ENCODE peak calls at places on chromosomes 2 and 18, in six cellular contexts. M, H, I, A, K and Q are unnamed samples.

GRCh38 chr2:78024991-78025390 is 502.8 kb upstream of the LRRTM4 start:
- DNase-seq in H (no peak), A (no peak), K (no peak), I (no peak), M (no peak), Q (no peak)

GRCh38 chr18:12599543-12599942 is 58.4 kb downstream of the SPIRE1 start:
- DNase-seq in I (no peak), K (no peak), M (no peak), A (no peak), H (no peak), Q (no peak)

GRCh38 chr2:116477229-116477628 is 1337.3 kb upstream of the DDX18 start:
- DNase-seq in I (no peak), H (no peak), A (no peak), K (no peak), M (no peak), Q (no peak)

GRCh38 chr2:134823431-134823830 is 15.0 kb upstream of the ACMSD start:
- DNase-seq in A (no peak), M (no peak), I (no peak), H (no peak), K (no peak), Q (no peak)

GRCh38 chr2:159755788-159756187 is 42.2 kb downstream of the CD302 start:
- DNase-seq in I (no peak), H (no peak), K (peak), A (no peak), M (no peak), Q (no peak)

GRCh38 chr2:45843136-45843535 is 191.7 kb downstream of the PRKCE start:
- DNase-seq in M (no peak), I (no peak), K (no peak), A (no peak), H (peak), Q (no peak)

GRCh38 chr2:239721991-239722759 is 303.0 kb downstream of the NDUFA10 start:
- DNase-seq in H (no peak), A (no peak), K (no peak), I (peak), M (no peak), Q (peak)

GRCh38 chr2:2860583-2861300 is 516.9 kb downstream of the EIPR1 start:
- DNase-seq in H (no peak), K (no peak), I (no peak), M (no peak), A (no peak), Q (no peak)

GRCh38 chr2:130358420-130359350 is 2.8 kb downstream of the PTPN18 start:
- DNase-seq in M (no peak), H (no peak), I (no peak), K (no peak), A (no peak), Q (no peak)

GRCh38 chr2:237410949-237411635 is 2.9 kb downstream of the COL6A3 start:
- DNase-seq in M (no peak), K (no peak), A (no peak), H (no peak), I (no peak), Q (no peak)

DNA sequence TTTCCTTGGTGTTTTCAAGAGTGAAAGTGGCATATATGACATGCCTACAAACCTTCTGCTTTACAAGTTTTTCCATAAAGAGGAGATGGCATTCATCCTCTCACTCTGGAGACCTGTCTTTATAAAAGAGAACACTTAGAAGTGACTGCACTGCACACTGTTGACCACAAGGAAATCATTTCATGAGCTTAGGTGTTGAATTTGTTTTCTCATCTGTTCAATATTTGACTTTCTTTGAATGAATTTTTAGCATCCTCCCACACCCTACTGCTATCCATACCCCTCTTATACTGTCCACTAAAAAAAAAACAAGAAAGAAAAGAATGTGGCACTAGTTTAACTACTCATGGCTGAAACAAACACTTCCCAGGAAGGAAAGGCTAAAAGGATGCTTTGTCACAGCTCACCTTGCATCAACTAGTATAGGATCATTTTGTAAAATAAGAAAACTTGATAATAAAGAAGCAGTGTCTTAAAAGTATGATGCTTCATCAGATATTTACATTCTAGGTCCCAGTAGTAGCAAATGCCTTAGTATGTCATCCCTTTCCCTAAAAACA is 83.0 kb downstream of the ACVR1 start:
- DNase-seq in H (no peak), K (no peak), M (no peak), A (no peak), I (no peak), Q (no peak)
- TF ChIP-seq CTCF in H (no peak), K (no peak), M (peak), A (peak), I (peak), Q (no peak)

GRCh38 chr2:68018727-68019126 is 44.1 kb downstream of the C1D start:
- DNase-seq in H (no peak), K (no peak), M (no peak), I (no peak), A (no peak), Q (no peak)
- TF ChIP-seq CTCF in H (no peak), K (no peak), M (no peak), I (no peak), A (no peak), Q (no peak)

DNA sequence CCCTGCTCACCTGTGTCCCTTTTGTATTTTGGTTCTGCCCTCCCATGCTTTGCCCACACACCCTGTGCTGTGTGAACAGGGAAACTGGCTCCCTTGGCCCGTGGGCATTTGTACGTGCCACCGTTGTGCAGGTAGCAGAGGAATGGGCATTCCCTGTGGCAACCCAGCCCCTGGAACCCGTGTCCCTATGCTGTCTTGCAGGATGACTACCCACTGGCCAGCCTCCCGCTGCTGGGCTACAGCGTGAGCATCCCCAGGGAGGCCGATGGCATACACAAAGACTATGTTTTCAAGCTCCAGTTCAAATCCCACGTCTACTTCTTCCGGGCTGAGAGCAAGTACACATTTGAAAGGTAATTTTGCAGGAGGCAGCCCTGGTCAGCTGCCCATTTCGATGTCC is 15.3 kb downstream of the STK25 start:
- DNase-seq in I (peak), M (no peak), A (no peak), K (no peak), H (no peak), Q (no peak)
- TF ChIP-seq CTCF in I (no peak), M (no peak), A (no peak), K (no peak), H (no peak), Q (no peak)

DNA sequence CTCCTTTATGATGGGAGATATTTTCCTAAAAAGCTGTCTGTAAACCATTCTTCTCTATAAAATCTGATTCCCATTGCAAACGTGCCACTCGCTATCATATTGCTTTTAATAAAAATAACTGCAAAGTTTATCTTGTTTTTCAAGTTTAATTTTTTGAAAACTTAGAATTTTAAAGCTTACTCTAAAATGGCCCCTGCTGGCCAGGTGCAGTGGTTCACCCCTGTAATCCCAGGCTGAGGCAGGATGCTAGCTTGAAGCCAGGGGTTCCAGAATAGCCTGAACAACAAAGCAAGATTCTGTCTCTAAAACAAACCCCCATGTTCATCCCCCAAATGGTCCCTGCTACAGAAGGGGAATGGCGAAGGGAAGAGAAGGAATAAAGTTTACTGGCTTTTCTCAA is 25.6 kb downstream of the CNRIP1 start:
- DNase-seq in H (no peak), K (no peak), M (no peak), A (no peak), I (no peak), Q (no peak)
- TF ChIP-seq CTCF in H (no peak), K (no peak), M (no peak), A (no peak), I (no peak), Q (no peak)

DNA sequence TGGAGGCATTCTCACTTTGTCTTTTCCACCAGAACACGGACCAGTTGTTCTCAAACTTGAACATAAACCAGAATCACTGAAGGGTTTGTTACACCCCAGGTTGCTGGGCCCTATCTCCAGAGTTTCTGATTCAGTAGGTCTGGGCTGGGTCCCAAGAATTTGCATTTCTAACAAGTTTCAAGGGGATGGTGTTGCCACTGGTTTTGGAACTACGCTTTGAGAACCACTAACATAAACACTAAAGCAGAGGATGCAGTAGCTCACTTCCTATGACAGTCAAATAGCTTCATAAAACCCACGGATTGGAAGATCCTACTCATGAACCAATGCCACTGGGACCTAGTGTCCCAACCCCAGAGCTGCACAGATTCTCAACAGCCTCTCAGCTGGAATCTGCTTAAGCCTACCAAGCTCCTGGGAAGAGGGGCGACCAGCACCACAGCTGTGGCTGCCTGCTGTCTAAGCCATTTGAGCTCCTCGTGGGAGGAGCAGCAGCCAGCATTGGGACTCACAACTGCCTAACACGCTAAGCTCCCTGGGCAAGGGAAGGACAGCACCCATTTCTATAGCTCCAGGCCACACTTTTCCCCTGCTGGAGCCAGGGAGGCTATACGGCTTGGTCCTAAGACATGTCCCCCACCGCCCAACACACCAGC is 62.5 kb downstream of the C1D start:
- DNase-seq in H (no peak), M (peak), I (no peak), K (no peak), A (no peak), Q (no peak)
- TF ChIP-seq CTCF in H (no peak), M (no peak), I (no peak), K (no peak), A (no peak), Q (no peak)

DNA sequence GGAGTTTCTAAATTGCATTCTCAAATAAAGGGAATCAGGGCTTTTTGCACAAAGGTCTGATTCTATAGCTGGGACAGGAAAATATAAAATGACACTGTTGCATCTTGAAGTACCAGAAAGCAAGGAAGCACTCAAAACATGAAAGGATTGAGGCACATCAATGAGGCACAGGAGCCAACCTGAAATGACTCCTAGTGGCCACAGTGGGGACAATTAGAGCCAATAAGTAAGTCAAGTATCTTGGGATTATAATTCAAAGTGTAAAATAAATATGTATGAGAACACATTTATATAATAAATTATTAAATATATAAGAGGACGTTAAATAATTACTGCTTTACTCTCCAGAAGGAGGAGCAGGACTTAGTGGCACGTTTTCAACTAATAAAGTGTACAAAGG is 1259.5 kb upstream of the CDH2 start:
- DNase-seq in A (no peak), I (no peak), K (no peak), H (no peak), M (no peak), Q (no peak)
- TF ChIP-seq CTCF in A (no peak), I (no peak), K (no peak), H (no peak), M (no peak), Q (no peak)